ENCODE peak calls at places on chromosomes 13 and 19, in eight cellular contexts. O is substantia nigra; M is iris pigment epithelial cell; N is CD8-positive, alpha-beta memory T cell; W is activated CD8-positive, alpha-beta memory T cell treated with anti-CD3 and anti-CD28 coated beads, Interleukin-2, amount 50 U/mL, for 4 hours; X is stimulated activated CD4-positive, alpha-beta T cell treated with anti-CD3 and anti-CD28 coated beads, Interleukin-1b, Interleukin-23, amount 100 ng/mL, for 1 hour; S is mesenteric fat pad; F is WTC11. D is an unnamed sample.

GRCh38 chr19:5966215-5966614 is 11.7 kb downstream of the RANBP3 start:
- DNase-seq in M (peak), W (no peak), X (no peak), F (no peak), O (no peak), S (no peak), N (no peak), D (no peak)

GRCh38 chr19:55099557-55100506 is 17.6 kb downstream of the PPP1R12C start:
- DNase-seq in W (no peak), S (no peak), O (no peak), N (no peak), X (no peak), M (no peak), F (peak), D (no peak)

GRCh38 chr19:10318807-10319426 is 3.1 kb upstream of the FDX2 start:
- DNase-seq in N (no peak), F (no peak), S (peak), O (no peak), W (no peak), M (no peak), X (no peak), D (no peak)

GRCh38 chr19:49210108-49210900 is 52.7 kb downstream of the TRPM4 start:
- DNase-seq in S (no peak), M (peak), N (peak), X (no peak), W (peak), O (no peak), F (peak), D (no peak)

GRCh38 chr13:20654156-20654555 is 49.3 kb upstream of the IL17D start:
- DNase-seq in F (no peak), O (no peak), N (no peak), S (no peak), W (no peak), X (no peak), M (peak), D (no peak)

GRCh38 chr13:24997367-24997967 is 98.5 kb upstream of the PABPC3 start:
- DNase-seq in F (no peak), W (no peak), X (no peak), O (no peak), S (no peak), N (no peak), M (peak), D (peak)

GRCh38 chr13:113562085-113562749 is 22.3 kb upstream of the TFDP1 start:
- DNase-seq in N (no peak), M (peak), F (peak), S (peak), W (peak), X (no peak), O (no peak), D (peak)

GRCh38 chr13:40662866-40663265 is 3.6 kb downstream of the FOXO1 start:
- DNase-seq in N (no peak), X (no peak), M (no peak), W (no peak), S (no peak), O (no peak), F (no peak), D (no peak)

GRCh38 chr13:23506821-23507210 is 63.4 kb upstream of the TNFRSF19 start:
- DNase-seq in S (no peak), W (no peak), N (no peak), X (no peak), O (no peak), M (peak), F (no peak), D (no peak)

GRCh38 chr19:35011091-35011689 is 11.1 kb downstream of the GRAMD1A start:
- DNase-seq in S (no peak), F (no peak), N (peak), M (no peak), W (no peak), O (no peak), X (no peak), D (no peak)

GRCh38 chr19:3409346-3410064 is 43.1 kb downstream of the NFIC start:
- DNase-seq in O (no peak), M (no peak), X (no peak), F (no peak), W (no peak), S (no peak), N (no peak), D (no peak)

GRCh38 chr13:27964741-27965323 is 4.3 kb downstream of the CDX2 start:
- DNase-seq in X (no peak), N (no peak), W (no peak), O (no peak), F (no peak), M (no peak), S (no peak), D (no peak)

GRCh38 chr19:15727724-15728123 is at the start of gene OR10H2:
- DNase-seq in S (no peak), W (no peak), F (no peak), N (no peak), M (no peak), O (no peak), X (no peak), D (no peak)

GRCh38 chr13:109381546-109382180 is 404.7 kb downstream of the IRS2 start:
- DNase-seq in W (no peak), M (peak), O (no peak), N (no peak), F (no peak), S (no peak), X (no peak), D (peak)

GRCh38 chr19:16698914-16699313 is 20.7 kb upstream of the NWD1 start:
- DNase-seq in X (no peak), W (no peak), N (no peak), S (no peak), F (no peak), O (no peak), M (no peak), D (no peak)

GRCh38 chr13:45934283-45934682 is 82.7 kb upstream of the SIAH3 start:
- DNase-seq in O (no peak), W (no peak), S (no peak), N (no peak), F (no peak), X (no peak), M (no peak), D (no peak)

GRCh38 chr19:2841858-2842574 is 741 bp downstream of the ZNF555 start:
- DNase-seq in N (no peak), X (no peak), S (no peak), O (no peak), M (no peak), W (no peak), F (no peak), D (no peak)

GRCh38 chr13:104086205-104086604 is 1020.0 kb upstream of the SLC10A2 start:
- DNase-seq in M (peak), W (no peak), O (no peak), X (no peak), S (no peak), F (no peak), N (no peak), D (no peak)

GRCh38 chr13:113914333-113915011 is 50.6 kb upstream of the GAS6 start:
- DNase-seq in W (peak), M (no peak), O (no peak), F (no peak), X (no peak), N (no peak), S (no peak), D (no peak)

GRCh38 chr13:55497486-55497885 is 1643.2 kb upstream of the PRR20A start:
- DNase-seq in N (no peak), O (no peak), W (no peak), F (no peak), S (no peak), M (no peak), X (no peak), D (no peak)

GRCh38 chr19:29323046-29323971 is 110.4 kb upstream of the UQCRFS1 start:
- DNase-seq in N (no peak), F (no peak), M (no peak), W (no peak), X (no peak), S (no peak), O (no peak), D (no peak)

GRCh38 chr13:109979186-109979585 is 192.8 kb upstream of the IRS2 start:
- DNase-seq in S (no peak), F (no peak), O (no peak), N (no peak), X (no peak), M (no peak), W (no peak), D (peak)